ENCODE peak calls at places on chromosomes 4 and X, in ten cellular contexts. E is fibroblast of pulmonary artery, H is cardiac fibroblast, V is upper lobe of left lung, I is WERI-Rb-1, M is GM12878, K is spleen, G is lung, O is right cardiac atrium, Q is psoas muscle. T is an unnamed sample.

GRCh38 chr4:72641611-72642010 is 72.6 kb upstream of the ADAMTS3 start:
- DNase-seq in E (no peak), H (peak), V (no peak), I (no peak), M (no peak), K (no peak), G (no peak), O (no peak), Q (no peak), T (no peak)

GRCh38 chrX:101659601-101660063 is at the start of gene ARMCX2:
- DNase-seq in E (peak), H (peak), V (peak), I (peak), M (no peak), K (peak), G (peak), O (peak), Q (no peak), T (peak)

GRCh38 chrX:104419211-104419610 is 146.8 kb upstream of the IL1RAPL2 start:
- DNase-seq in E (peak), H (peak), V (no peak), I (no peak), M (no peak), K (no peak), G (no peak), O (no peak), Q (no peak), T (peak)

GRCh38 chr4:21765810-21766407 is 182.7 kb downstream of the KCNIP4 start:
- DNase-seq in E (peak), H (peak), V (no peak), I (peak), M (no peak), K (no peak), G (no peak), O (no peak), Q (no peak), T (peak)

GRCh38 chrX:9693307-9694001 is 72.2 kb downstream of the GPR143 start:
- DNase-seq in E (no peak), H (no peak), V (no peak), I (no peak), M (no peak), K (peak), G (no peak), O (no peak), Q (no peak), T (no peak)

GRCh38 chr4:11497212-11497806 is 68.6 kb upstream of the HS3ST1 start:
- DNase-seq in E (no peak), H (peak), V (no peak), I (no peak), M (no peak), K (no peak), G (no peak), O (no peak), Q (no peak), T (no peak)

GRCh38 chr4:1869530-1870327 is 1.5 kb upstream of the NSD2 start:
- DNase-seq in E (no peak), H (no peak), V (no peak), I (no peak), M (no peak), K (no peak), G (no peak), O (peak), Q (peak), T (no peak)

GRCh38 chr4:78136109-78137081 is 79.3 kb downstream of the FRAS1 start:
- DNase-seq in E (no peak), H (no peak), V (no peak), I (peak), M (no peak), K (no peak), G (no peak), O (no peak), Q (no peak), T (no peak)

GRCh38 chr4:1594871-1595788 is 89.0 kb downstream of the FAM53A start:
- DNase-seq in E (no peak), H (no peak), V (peak), I (peak), M (no peak), K (peak), G (no peak), O (peak), Q (peak), T (no peak)

GRCh38 chrX:10199212-10199611 is 42.4 kb downstream of the CLCN4 start:
- DNase-seq in E (peak), H (peak), V (no peak), I (no peak), M (no peak), K (peak), G (peak), O (peak), Q (peak), T (peak)

GRCh38 chr4:109576462-109576861 is 16.4 kb downstream of the MCUB start:
- DNase-seq in E (peak), H (peak), V (no peak), I (no peak), M (no peak), K (no peak), G (no peak), O (no peak), Q (no peak), T (peak)

GRCh38 chrX:20471483-20471882 is 204.8 kb upstream of the RPS6KA3 start:
- DNase-seq in E (no peak), H (no peak), V (no peak), I (no peak), M (no peak), K (no peak), G (no peak), O (no peak), Q (no peak), T (no peak)

GRCh38 chr4:147340111-147340510 is 140.8 kb upstream of the EDNRA start:
- DNase-seq in E (peak), H (peak), V (no peak), I (no peak), M (no peak), K (no peak), G (no peak), O (no peak), Q (no peak), T (peak)

GRCh38 chrX:23317799-23318724 is 16.6 kb upstream of the PTCHD1 start:
- DNase-seq in E (peak), H (peak), V (no peak), I (peak), M (no peak), K (no peak), G (peak), O (no peak), Q (no peak), T (no peak)

GRCh38 chrX:97374266-97374665 is 490.6 kb downstream of the RPA4 start:
- DNase-seq in E (no peak), H (no peak), V (no peak), I (no peak), M (no peak), K (no peak), G (no peak), O (no peak), Q (no peak), T (peak)

GRCh38 chrX:104647084-104647483 is 81.1 kb downstream of the IL1RAPL2 start:
- DNase-seq in E (no peak), H (no peak), V (peak), I (no peak), M (no peak), K (no peak), G (no peak), O (no peak), Q (no peak), T (no peak)

GRCh38 chr4:6549890-6550620 is 24.9 kb upstream of the MAN2B2 start:
- DNase-seq in E (no peak), H (no peak), V (no peak), I (no peak), M (no peak), K (no peak), G (no peak), O (no peak), Q (peak), T (no peak)

GRCh38 chr4:131644619-131645018 is 1504.5 kb upstream of the PCDH10 start:
- DNase-seq in E (peak), H (peak), V (no peak), I (peak), M (no peak), K (no peak), G (no peak), O (no peak), Q (no peak), T (peak)

GRCh38 chr4:51853027-51853682 is 10.2 kb downstream of the DCUN1D4 start:
- DNase-seq in E (no peak), H (no peak), V (no peak), I (no peak), M (no peak), K (no peak), G (no peak), O (no peak), Q (peak), T (peak)

GRCh38 chr4:89616382-89616781 is 220.6 kb downstream of the SNCA start:
- DNase-seq in E (no peak), H (no peak), V (no peak), I (no peak), M (no peak), K (no peak), G (no peak), O (no peak), Q (no peak), T (no peak)

GRCh38 chr4:76723916-76724315 is 174.0 kb downstream of the SOWAHB start:
- DNase-seq in E (peak), H (peak), V (no peak), I (no peak), M (no peak), K (no peak), G (no peak), O (no peak), Q (no peak), T (peak)

GRCh38 chr4:119026662-119027444 is 108.8 kb upstream of the MYOZ2 start:
- DNase-seq in E (no peak), H (peak), V (no peak), I (no peak), M (no peak), K (no peak), G (no peak), O (no peak), Q (peak), T (peak)

GRCh38 chrX:15781964-15782711 is 8.1 kb upstream of the ZRSR2 start:
- DNase-seq in E (no peak), H (no peak), V (no peak), I (no peak), M (peak), K (no peak), G (no peak), O (no peak), Q (no peak), T (no peak)

GRCh38 chr4:132344924-132345828 is 803.9 kb upstream of the PCDH10 start:
- DNase-seq in E (no peak), H (no peak), V (no peak), I (no peak), M (no peak), K (no peak), G (no peak), O (no peak), Q (no peak), T (peak)

GRCh38 chr4:1291996-1292702 is 2.5 kb downstream of the MAEA start:
- DNase-seq in E (no peak), H (no peak), V (no peak), I (no peak), M (no peak), K (peak), G (no peak), O (no peak), Q (peak), T (no peak)

GRCh38 chr4:59855630-59856352 is 1344.3 kb upstream of the ADGRL3 start:
- DNase-seq in E (no peak), H (no peak), V (peak), I (no peak), M (no peak), K (peak), G (no peak), O (no peak), Q (no peak), T (no peak)

GRCh38 chr4:56618734-56619133 is 62.4 kb downstream of the HOPX start:
- DNase-seq in E (no peak), H (no peak), V (no peak), I (no peak), M (no peak), K (no peak), G (no peak), O (no peak), Q (no peak), T (peak)

GRCh38 chr4:73197220-73197619 is 61.4 kb downstream of the ANKRD17 start:
- DNase-seq in E (peak), H (peak), V (no peak), I (no peak), M (no peak), K (no peak), G (no peak), O (no peak), Q (no peak), T (peak)

GRCh38 chr4:177403746-177404145 is 38.5 kb downstream of the AGA start:
- DNase-seq in E (no peak), H (no peak), V (no peak), I (no peak), M (no peak), K (no peak), G (no peak), O (no peak), Q (no peak), T (no peak)

GRCh38 chrX:12865359-12865758 is 1.5 kb upstream of the TLR7 start:
- DNase-seq in E (peak), H (peak), V (no peak), I (no peak), M (no peak), K (no peak), G (no peak), O (no peak), Q (no peak), T (peak)

GRCh38 chrX:80306007-80306406 is 114.2 kb upstream of the TENT5D start:
- DNase-seq in E (no peak), H (no peak), V (no peak), I (no peak), M (no peak), K (no peak), G (no peak), O (no peak), Q (no peak), T (no peak)

GRCh38 chrX:13377537-13377936 is 57.7 kb upstream of the ATXN3L start:
- DNase-seq in E (peak), H (peak), V (no peak), I (peak), M (no peak), K (no peak), G (no peak), O (no peak), Q (no peak), T (peak)

GRCh38 chr4:76782837-76783236 is 115.1 kb downstream of the SOWAHB start:
- DNase-seq in E (peak), H (peak), V (no peak), I (no peak), M (no peak), K (no peak), G (no peak), O (no peak), Q (no peak), T (peak)

GRCh38 chrX:67587946-67588624 is 44.3 kb downstream of the AR start:
- DNase-seq in E (peak), H (peak), V (no peak), I (no peak), M (no peak), K (no peak), G (no peak), O (no peak), Q (no peak), T (no peak)

GRCh38 chr4:128386761-128387599 is 99.4 kb upstream of the PGRMC2 start:
- DNase-seq in E (peak), H (peak), V (peak), I (peak), M (no peak), K (no peak), G (peak), O (peak), Q (peak), T (peak)

GRCh38 chr4:149706942-149707341 is 108.7 kb downstream of the IQCM start:
- DNase-seq in E (peak), H (peak), V (no peak), I (no peak), M (no peak), K (no peak), G (no peak), O (no peak), Q (no peak), T (no peak)

GRCh38 chr4:176549161-176549865 is 229.5 kb downstream of the SPCS3 start:
- DNase-seq in E (no peak), H (peak), V (no peak), I (peak), M (no peak), K (no peak), G (no peak), O (no peak), Q (no peak), T (no peak)

GRCh38 chrX:150842198-150842553 is 56.3 kb downstream of the CD99L2 start:
- DNase-seq in E (no peak), H (no peak), V (no peak), I (no peak), M (no peak), K (no peak), G (no peak), O (no peak), Q (no peak), T (no peak)
- H3K4me3 ChIP-seq in E (no peak), H (no peak), V (no peak), I (no peak), M (no peak), K (no peak), G (no peak), O (no peak), Q (no peak), T (no peak)

DNA sequence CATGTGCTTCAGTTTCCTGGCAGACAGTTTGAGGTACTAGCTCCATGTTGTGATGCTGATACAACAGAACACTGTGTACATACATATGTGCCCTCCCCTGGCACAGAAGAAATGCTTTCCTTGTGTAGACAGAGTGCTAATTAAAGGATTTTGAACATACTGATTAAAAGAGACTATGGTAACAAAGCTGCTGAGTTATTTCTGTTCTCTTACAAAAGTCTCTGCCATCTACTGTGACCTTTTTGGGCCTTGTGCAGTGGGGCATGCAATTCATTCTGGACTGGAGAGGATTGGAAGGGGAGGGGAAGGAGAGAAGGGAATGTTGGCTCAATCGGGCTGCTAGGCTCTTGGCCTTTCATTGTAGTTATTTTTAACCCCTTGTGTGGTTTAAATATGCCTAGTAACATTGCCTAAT is 6.0 kb downstream of the PDLIM5 start:
- DNase-seq in E (peak), H (no peak), V (no peak), I (peak), M (no peak), K (no peak), G (no peak), O (peak), Q (peak), T (no peak)
- H3K4me3 ChIP-seq in E (peak), H (no peak), V (no peak), I (no peak), M (no peak), K (no peak), G (no peak), O (no peak), Q (peak), T (peak)

DNA sequence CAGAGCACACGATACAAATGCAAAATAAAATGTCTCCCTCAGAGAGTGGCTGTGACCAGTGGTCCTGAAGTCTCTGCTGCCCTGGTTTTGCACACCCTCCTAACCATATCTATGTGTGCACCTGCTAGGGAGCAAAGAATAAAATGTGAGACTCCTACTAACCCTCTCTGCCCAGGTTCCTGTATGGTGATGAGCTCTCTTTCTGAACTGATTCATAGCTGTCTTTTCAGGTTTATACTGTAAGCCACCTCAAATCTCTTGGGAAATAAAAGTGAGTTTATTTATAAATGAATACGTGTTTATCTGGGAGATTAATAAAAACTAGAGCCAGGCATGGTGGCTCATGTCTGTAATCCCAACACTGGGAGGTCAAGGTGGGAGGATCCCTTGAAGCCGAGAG is 126.0 kb upstream of the RBPJ start:
- DNase-seq in E (no peak), H (no peak), V (no peak), I (no peak), M (no peak), K (no peak), G (no peak), O (no peak), Q (no peak), T (no peak)
- H3K4me3 ChIP-seq in E (no peak), H (no peak), V (no peak), I (no peak), M (no peak), K (no peak), G (no peak), O (no peak), Q (no peak), T (no peak)

GRCh38 chrX:46954716-46955115 is 42.5 kb downstream of the JADE3 start:
- DNase-seq in E (no peak), H (no peak), V (no peak), I (no peak), M (no peak), K (no peak), G (no peak), O (no peak), Q (no peak), T (no peak)
- H3K4me3 ChIP-seq in E (no peak), H (no peak), V (no peak), I (no peak), M (no peak), K (no peak), G (no peak), O (no peak), Q (no peak), T (no peak)